ENCODE peak calls at places on chromosomes 4 and X, in ten cellular contexts. Q is colonic mucosa; L is ovary; D is WERI-Rb-1; I is CD4-positive, alpha-beta T cell; N is body of pancreas; H is dorsolateral prefrontal cortex; C is pancreas; S is SK-N-SH; M is brain microvascular endothelial cell. G is an unnamed sample.

GRCh38 chr4:46505131-46505530 is 115.2 kb upstream of the GABRA2 start:
- DNase-seq in N (no peak), H (no peak), I (no peak), S (no peak), M (no peak), D (no peak), L (no peak), C (no peak), Q (no peak), G (peak)

GRCh38 chr4:169619518-169619957 is 840 bp upstream of the CLCN3 start:
- DNase-seq in D (peak), I (peak), N (peak), H (peak), M (peak), S (peak), L (peak), Q (peak), C (peak), G (peak)

GRCh38 chrX:133726211-133726630 is 259.2 kb downstream of the GPC3 start:
- DNase-seq in H (no peak), M (peak), I (no peak), D (no peak), Q (no peak), L (no peak), C (no peak), N (no peak), S (no peak), G (peak)

GRCh38 chr4:170234800-170235199 is 145.0 kb upstream of the AADAT start:
- DNase-seq in M (no peak), Q (no peak), I (no peak), C (no peak), N (no peak), D (no peak), H (no peak), S (no peak), L (no peak), G (no peak)

GRCh38 chr4:146029939-146030710 is 91.5 kb upstream of the ZNF827 start:
- DNase-seq in L (no peak), Q (peak), S (no peak), M (no peak), D (no peak), C (no peak), H (no peak), I (no peak), N (peak), G (no peak)

GRCh38 chrX:14941301-14941700 is 68.1 kb downstream of the MOSPD2 start:
- DNase-seq in N (no peak), Q (no peak), D (no peak), L (no peak), S (no peak), H (no peak), C (no peak), M (no peak), I (no peak), G (no peak)

GRCh38 chrX:149462849-149463248 is 42.3 kb downstream of the IDS start:
- DNase-seq in I (no peak), N (no peak), M (no peak), S (no peak), L (no peak), H (no peak), Q (no peak), D (no peak), C (no peak), G (no peak)

GRCh38 chrX:35726176-35726575 is 72.0 kb upstream of the MAGEB16 start:
- DNase-seq in L (no peak), C (no peak), M (peak), N (peak), S (no peak), I (no peak), H (no peak), Q (no peak), D (no peak), G (peak)

GRCh38 chr4:173273956-173274355 is 60.2 kb downstream of the HMGB2 start:
- DNase-seq in D (no peak), M (no peak), C (no peak), N (no peak), S (no peak), H (no peak), Q (no peak), I (no peak), L (no peak), G (no peak)

GRCh38 chr4:82515705-82516104 is 46.1 kb downstream of the TMEM150C start:
- DNase-seq in C (no peak), S (no peak), I (no peak), N (peak), H (peak), Q (no peak), D (no peak), L (peak), M (peak), G (no peak)

GRCh38 chr4:52100062-52100461 is 49.0 kb downstream of the SPATA18 start:
- DNase-seq in H (no peak), Q (no peak), D (no peak), I (no peak), M (no peak), S (no peak), L (no peak), N (no peak), C (no peak), G (no peak)

GRCh38 chr4:102473476-102473875 is 27.7 kb upstream of the NFKB1 start:
- DNase-seq in I (no peak), D (no peak), L (no peak), N (no peak), H (no peak), S (no peak), M (no peak), Q (no peak), C (no peak), G (no peak)

GRCh38 chr4:101050088-101050835 is 297.1 kb downstream of the PPP3CA start:
- DNase-seq in I (no peak), D (no peak), M (no peak), S (no peak), C (no peak), N (no peak), L (no peak), Q (no peak), H (no peak), G (no peak)

GRCh38 chr4:102787944-102788343 is 27.2 kb upstream of the MANBA start:
- DNase-seq in L (no peak), Q (no peak), H (no peak), S (no peak), C (no peak), N (no peak), D (no peak), I (no peak), M (no peak), G (no peak)

GRCh38 chr4:88569944-88570455 is 22.3 kb upstream of the HERC3 start:
- DNase-seq in D (no peak), Q (no peak), C (no peak), S (no peak), M (no peak), L (no peak), I (no peak), H (no peak), N (no peak), G (no peak)

GRCh38 chr4:3436048-3436797 is 5.5 kb upstream of the HGFAC start:
- DNase-seq in D (no peak), S (no peak), C (no peak), H (no peak), L (peak), I (no peak), M (no peak), Q (no peak), N (no peak), G (no peak)

GRCh38 chr4:74331252-74331651 is 23.0 kb downstream of the EPGN start:
- DNase-seq in C (no peak), Q (no peak), M (no peak), D (no peak), N (no peak), L (no peak), H (no peak), I (no peak), S (no peak), G (no peak)

GRCh38 chr4:153643406-153644016 is 40.6 kb upstream of the TLR2 start:
- DNase-seq in H (no peak), C (no peak), I (no peak), Q (no peak), N (no peak), L (no peak), M (peak), S (peak), D (no peak), G (peak)

GRCh38 chr4:54930226-54930625 is 195.2 kb downstream of the KDR start:
- DNase-seq in M (peak), S (no peak), H (no peak), C (no peak), N (no peak), Q (no peak), D (no peak), L (no peak), I (no peak), G (no peak)

GRCh38 chrX:10041383-10041782 is 74.2 kb downstream of the CLDN34 start:
- DNase-seq in S (no peak), H (no peak), Q (no peak), N (no peak), C (no peak), D (no peak), I (no peak), M (no peak), L (no peak), G (no peak)

GRCh38 chr4:153555730-153556440 is 89.7 kb downstream of the TMEM131L start:
- DNase-seq in D (no peak), S (no peak), L (peak), I (no peak), C (peak), M (peak), Q (peak), H (no peak), N (peak), G (no peak)

GRCh38 chr4:129328176-129328575 is 232.2 kb downstream of the C4orf33 start:
- DNase-seq in D (no peak), M (no peak), C (no peak), I (no peak), N (no peak), S (no peak), L (no peak), H (no peak), Q (no peak), G (peak)

GRCh38 chr4:63361628-63362027 is 1047.6 kb downstream of the TECRL start:
- DNase-seq in N (no peak), D (no peak), L (no peak), S (no peak), H (no peak), I (no peak), Q (no peak), C (no peak), M (no peak), G (no peak)

GRCh38 chr4:114178392-114178791 is 198.9 kb upstream of the ARSJ start:
- DNase-seq in N (no peak), C (no peak), M (no peak), Q (no peak), D (no peak), L (no peak), H (no peak), I (no peak), S (no peak), G (no peak)

GRCh38 chr4:153159728-153160221 is 44.5 kb upstream of the TRIM2 start:
- DNase-seq in H (no peak), S (no peak), D (no peak), M (no peak), I (no peak), Q (no peak), C (no peak), N (no peak), L (no peak), G (peak)

GRCh38 chrX:12953420-12953819 is 21.5 kb upstream of the TMSB4X start:
- DNase-seq in N (no peak), H (no peak), L (no peak), S (no peak), Q (no peak), C (no peak), I (no peak), M (no peak), D (no peak), G (no peak)

GRCh38 chrX:12949927-12950656 is 24.8 kb upstream of the TMSB4X start:
- DNase-seq in C (peak), Q (peak), S (no peak), H (peak), N (peak), I (peak), L (peak), D (no peak), M (peak), G (peak)

GRCh38 chrX:12949205-12949926 is 25.5 kb upstream of the TMSB4X start:
- DNase-seq in D (no peak), L (no peak), H (no peak), S (no peak), M (no peak), N (no peak), C (no peak), I (no peak), Q (no peak), G (no peak)

GRCh38 chrX:12950851-12951589 is 23.9 kb upstream of the TMSB4X start:
- DNase-seq in Q (peak), D (peak), M (no peak), N (no peak), I (peak), L (no peak), H (no peak), C (no peak), S (peak), G (no peak)

GRCh38 chrX:12951590-12951965 is 23.3 kb upstream of the TMSB4X start:
- DNase-seq in N (no peak), M (no peak), I (no peak), S (no peak), Q (no peak), D (no peak), C (no peak), H (no peak), L (no peak), G (no peak)
- H3K27ac ChIP-seq in N (no peak), M (no peak), I (peak), S (peak), Q (peak), D (no peak), C (no peak), H (peak), L (no peak), G (no peak)

GRCh38 chrX:40117715-40118285 is 20.0 kb upstream of the BCOR start:
- DNase-seq in H (no peak), M (no peak), C (no peak), I (no peak), Q (no peak), S (no peak), N (no peak), D (no peak), L (no peak), G (no peak)

GRCh38 chrX:40121618-40122017 is 23.9 kb upstream of the BCOR start:
- DNase-seq in I (no peak), C (no peak), S (no peak), M (no peak), N (no peak), H (no peak), D (no peak), Q (no peak), L (no peak), G (no peak)

GRCh38 chrX:40122487-40122886 is 24.7 kb upstream of the BCOR start:
- DNase-seq in H (no peak), L (no peak), Q (no peak), C (no peak), S (no peak), M (no peak), N (no peak), I (no peak), D (no peak), G (no peak)

GRCh38 chrX:40116925-40117324 is 19.2 kb upstream of the BCOR start:
- DNase-seq in I (no peak), D (no peak), N (no peak), L (no peak), M (no peak), Q (no peak), C (no peak), H (no peak), S (no peak), G (no peak)

GRCh38 chrX:40120838-40121580 is 23.3 kb upstream of the BCOR start:
- DNase-seq in D (no peak), Q (no peak), H (no peak), S (no peak), L (no peak), C (no peak), I (no peak), M (no peak), N (no peak), G (no peak)
- TF ChIP-seq CTCF in D (no peak), Q (no peak), H (no peak), S (no peak), L (no peak), C (no peak), I (no peak), M (no peak), N (no peak), G (no peak)

GRCh38 chr4:180828455-180829018 is 1414.7 kb upstream of the TENM3 start:
- DNase-seq in Q (no peak), M (peak), N (no peak), D (peak), C (no peak), I (no peak), H (peak), S (peak), L (no peak), G (peak)
- H3K27ac ChIP-seq in Q (no peak), M (no peak), N (no peak), D (no peak), C (no peak), I (no peak), H (no peak), S (no peak), L (no peak), G (no peak)

DNA sequence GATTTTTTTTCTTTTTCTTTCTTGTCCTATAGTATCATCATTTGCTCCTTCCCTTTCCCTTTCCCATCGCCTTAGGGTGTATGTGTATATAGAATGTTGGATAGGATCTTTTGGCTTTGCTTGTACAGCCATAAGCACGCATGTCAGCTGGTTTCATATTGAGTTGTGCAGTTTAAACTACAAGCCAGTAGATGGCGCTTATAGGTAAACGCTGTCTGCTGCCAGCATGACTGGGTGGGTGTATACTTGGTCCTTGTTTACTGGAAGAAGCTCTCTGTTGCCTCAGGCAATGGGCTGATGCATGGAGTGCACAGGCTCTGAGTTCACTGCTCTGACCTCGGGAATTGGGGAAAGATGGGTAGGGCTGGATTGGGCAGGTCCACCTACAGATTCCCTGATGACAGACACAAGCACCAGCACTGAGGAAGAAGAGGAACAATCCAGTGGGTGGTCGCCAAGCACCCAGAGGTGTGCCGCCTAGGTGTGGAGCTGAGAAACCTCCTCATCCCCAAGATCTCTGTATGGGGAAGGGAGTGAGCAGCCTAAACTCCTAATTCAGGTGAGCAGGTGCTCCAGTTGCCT is 831.5 kb downstream of the STIM2 start:
- DNase-seq in H (no peak), Q (no peak), L (no peak), N (peak), I (no peak), M (peak), S (peak), C (no peak), D (peak), G (peak)
- TF ChIP-seq CTCF in H (peak), Q (peak), L (no peak), N (peak), I (no peak), M (peak), S (peak), C (peak), D (peak), G (peak)

GRCh38 chr4:8846046-8846720 is 25.5 kb downstream of the HMX1 start:
- DNase-seq in L (peak), I (no peak), M (no peak), N (peak), C (peak), D (peak), H (no peak), Q (no peak), S (peak), G (no peak)

GRCh38 chr4:8847331-8847730 is 24.3 kb downstream of the HMX1 start:
- DNase-seq in S (peak), M (no peak), D (peak), L (no peak), C (no peak), N (peak), I (no peak), Q (no peak), H (no peak), G (no peak)

GRCh38 chr4:8844976-8845690 is 26.5 kb downstream of the HMX1 start:
- DNase-seq in L (peak), N (peak), M (no peak), D (peak), C (peak), S (peak), Q (no peak), I (no peak), H (no peak), G (no peak)

GRCh38 chr4:8847764-8848163 is 23.9 kb downstream of the HMX1 start:
- DNase-seq in H (no peak), N (peak), S (peak), M (peak), I (no peak), D (peak), C (peak), Q (no peak), L (no peak), G (no peak)

DNA sequence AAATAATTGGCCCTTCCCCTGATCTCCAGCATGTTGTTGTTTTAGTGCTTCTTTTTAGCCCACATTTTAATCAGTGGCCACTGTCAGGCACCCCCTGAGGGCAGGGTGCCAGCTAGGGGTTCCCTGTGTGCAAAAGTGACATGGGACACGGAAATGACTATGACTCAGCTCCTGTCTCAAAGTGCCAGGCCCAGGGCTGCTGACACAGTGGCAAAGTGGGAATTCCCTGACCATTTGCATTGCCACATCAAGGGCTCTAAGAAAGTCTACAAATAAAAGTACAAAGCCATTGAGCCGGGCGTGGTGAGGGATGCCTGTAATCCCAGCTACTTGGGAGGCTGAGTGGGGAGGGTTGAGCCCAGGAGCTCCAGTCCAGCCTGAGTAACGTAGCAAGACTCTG is 24.8 kb downstream of the HMX1 start:
- DNase-seq in D (peak), H (no peak), L (no peak), S (no peak), I (no peak), M (no peak), C (no peak), Q (no peak), N (peak), G (no peak)
- H3K27ac ChIP-seq in D (no peak), H (no peak), L (no peak), S (no peak), I (no peak), M (no peak), C (no peak), Q (no peak), N (no peak), G (no peak)

DNA sequence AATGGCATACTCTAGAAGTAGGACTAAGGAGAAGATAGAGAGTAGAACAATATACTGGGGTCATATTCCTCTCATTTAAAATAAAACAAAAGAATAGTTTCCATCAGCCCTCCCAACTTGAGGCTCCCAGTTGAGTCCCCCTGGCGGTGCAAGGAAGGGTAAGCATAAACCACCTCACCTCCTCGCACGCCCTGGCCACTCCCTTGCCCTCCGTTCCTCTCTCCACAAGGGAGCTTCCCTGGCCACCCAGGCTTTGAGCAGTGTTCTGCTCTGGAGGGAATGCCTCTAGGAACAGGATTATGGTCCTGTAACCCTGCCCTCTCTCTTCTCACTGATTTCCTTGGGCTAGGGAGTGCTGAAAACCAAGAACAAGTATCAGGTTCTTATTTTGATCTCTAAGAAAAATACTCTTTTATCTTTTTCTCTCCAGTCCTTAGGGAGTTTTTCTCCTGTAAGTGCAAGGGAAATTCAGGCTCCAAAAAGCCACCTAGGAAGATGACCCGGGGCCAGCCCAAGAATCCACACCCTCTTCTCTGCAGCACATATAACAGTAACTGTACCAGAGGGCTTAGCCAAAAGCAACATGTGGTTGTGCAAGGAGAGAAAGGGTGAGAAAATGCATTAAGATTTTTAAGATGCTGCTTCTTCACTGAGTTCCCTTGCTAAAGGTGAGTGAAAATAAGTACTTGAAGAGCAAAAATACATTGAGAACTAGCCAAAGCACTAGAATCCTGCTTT is 69.9 kb downstream of the USP38 start:
- DNase-seq in N (no peak), Q (no peak), M (no peak), L (no peak), S (no peak), C (no peak), D (no peak), H (no peak), I (no peak), G (no peak)
- TF ChIP-seq CTCF in N (no peak), Q (no peak), M (peak), L (no peak), S (no peak), C (no peak), D (no peak), H (no peak), I (no peak), G (no peak)

G was measured in RWPE1.